ENCODE peak calls at places on chromosomes 16 and 17, in six cellular contexts. K is stimulated activated CD8-positive, alpha-beta memory T cell treated with anti-CD3 and anti-CD28 coated beads, Interleukin-2, amount 100 ng/mL, for 1 hour; N is left kidney; G is pulmonary artery endothelial cell; R is effector CD4-positive, alpha-beta T cell; B is adrenal gland. M is an unnamed sample.

GRCh38 chr16:30430428-30430970 is 669 bp upstream of the DCTPP1 start:
- DNase-seq in K (no peak), N (no peak), G (no peak), R (no peak), B (no peak), M (no peak)

GRCh38 chr17:51365090-51365489 is 104.7 kb downstream of the UTP18 start:
- DNase-seq in K (no peak), N (no peak), G (no peak), R (no peak), B (no peak), M (no peak)

GRCh38 chr16:11675561-11676511 is 7.6 kb downstream of the SNN start:
- DNase-seq in K (no peak), N (no peak), G (no peak), R (no peak), B (peak; percentile 89), M (no peak)

GRCh38 chr17:78993981-78994671 is 14.4 kb upstream of the LGALS3BP start:
- DNase-seq in K (no peak), N (no peak), G (no peak), R (no peak), B (no peak), M (no peak)

GRCh38 chr16:12546918-12547607 is 256.6 kb downstream of the CPPED1 start:
- DNase-seq in K (no peak), N (no peak), G (no peak), R (no peak), B (no peak), M (no peak)

GRCh38 chr16:3152022-3152272 is 17.1 kb downstream of the ZNF213 start:
- DNase-seq in K (no peak), N (no peak), G (no peak), R (no peak), B (no peak), M (no peak)

GRCh38 chr17:61508912-61509311 is 56.7 kb downstream of the TBX4 start:
- DNase-seq in K (no peak), N (no peak), G (no peak), R (no peak), B (no peak), M (no peak)

GRCh38 chr16:425740-426114 is 278 bp downstream of the RAB11FIP3 start:
- DNase-seq in K (no peak), N (no peak), G (no peak), R (no peak), B (no peak), M (no peak)

GRCh38 chr17:82647593-82648164 is 565 bp downstream of the WDR45B start:
- DNase-seq in K (peak; percentile 30), N (peak; percentile 57), G (no peak), R (peak; percentile 46), B (peak; percentile 47), M (no peak)

GRCh38 chr16:1486551-1487390 is 2.0 kb downstream of the PTX4 start:
- DNase-seq in K (no peak), N (no peak), G (no peak), R (no peak), B (no peak), M (no peak)

GRCh38 chr16:10685709-10686108 is 9.0 kb downstream of the TEKT5 start:
- DNase-seq in K (no peak), N (no peak), G (no peak), R (no peak), B (no peak), M (no peak)

GRCh38 chr17:41812176-41813038 is at the start of gene FKBP10:
- DNase-seq in K (no peak), N (peak; percentile 99), G (no peak), R (peak; percentile 12), B (peak; percentile 62), M (no peak)

GRCh38 chr17:16269658-16270057 is 52.6 kb downstream of the PIGL start:
- DNase-seq in K (no peak), N (no peak), G (no peak), R (no peak), B (no peak), M (peak; percentile 24)

GRCh38 chr16:72043539-72043938 is 10.8 kb upstream of the HP start:
- DNase-seq in K (no peak), N (no peak), G (no peak), R (no peak), B (no peak), M (no peak)

GRCh38 chr16:84893849-84894599 is 74.2 kb downstream of the CRISPLD2 start:
- DNase-seq in K (no peak), N (no peak), G (no peak), R (no peak), B (no peak), M (no peak)

GRCh38 chr16:6977906-6978305 is 354.7 kb upstream of the RBFOX1 start:
- DNase-seq in K (no peak), N (peak; percentile 39), G (no peak), R (no peak), B (no peak), M (no peak)

GRCh38 chr17:32256695-32257013 is 9.0 kb upstream of the RHBDL3 start:
- DNase-seq in K (no peak), N (peak; percentile 43), G (no peak), R (no peak), B (no peak), M (no peak)

M was measured in AG09309.